ENCODE peak calls at places on chromosomes 3 and 15, in six cellular contexts. One of them, this sample, is unnamed.
A peak's percentile ranks its signal among the peaks of the same experiment; 100 is the strongest.

GRCh38 chr15:75606711-75607684 is 18.5 kb downstream of the SNUPN start:
- DNase-seq in putamen: peak; percentile 60
- DNase-seq in NCI-H187 treated with DMSO at 0.1 percent for 48 hours: no peak
- DNase-seq in left cardiac atrium: no peak
- DNase-seq in GM06990: no peak
- DNase-seq in amniotic epithelial cell: no peak
- DNase-seq in this sample: no peak

GRCh38 chr3:159766563-159767185 is 222.0 kb upstream of the IL12A start:
- DNase-seq in putamen: no peak
- DNase-seq in NCI-H187 treated with DMSO at 0.1 percent for 48 hours: no peak
- DNase-seq in left cardiac atrium: no peak
- DNase-seq in GM06990: no peak
- DNase-seq in amniotic epithelial cell: peak; percentile 29
- DNase-seq in this sample: no peak

GRCh38 chr3:12396475-12396874 is 87.8 kb upstream of the TSEN2 start:
- DNase-seq in putamen: no peak
- DNase-seq in NCI-H187 treated with DMSO at 0.1 percent for 48 hours: no peak
- DNase-seq in left cardiac atrium: no peak
- DNase-seq in GM06990: no peak
- DNase-seq in amniotic epithelial cell: no peak
- DNase-seq in this sample: no peak

GRCh38 chr3:118144919-118145318 is 889.7 kb downstream of the IGSF11 start:
- DNase-seq in putamen: no peak
- DNase-seq in NCI-H187 treated with DMSO at 0.1 percent for 48 hours: no peak
- DNase-seq in left cardiac atrium: no peak
- DNase-seq in GM06990: no peak
- DNase-seq in amniotic epithelial cell: no peak
- DNase-seq in this sample: no peak

GRCh38 chr3:110454066-110454465 is 617.5 kb upstream of the NECTIN3 start:
- DNase-seq in putamen: no peak
- DNase-seq in NCI-H187 treated with DMSO at 0.1 percent for 48 hours: no peak
- DNase-seq in left cardiac atrium: no peak
- DNase-seq in GM06990: no peak
- DNase-seq in amniotic epithelial cell: no peak
- DNase-seq in this sample: no peak

GRCh38 chr3:134754768-134755559 is 40.1 kb upstream of the EPHB1 start:
- DNase-seq in putamen: no peak
- DNase-seq in NCI-H187 treated with DMSO at 0.1 percent for 48 hours: no peak
- DNase-seq in left cardiac atrium: peak; percentile 26
- DNase-seq in GM06990: no peak
- DNase-seq in amniotic epithelial cell: peak; percentile 14
- DNase-seq in this sample: peak; percentile 24

GRCh38 chr15:76328962-76329361 is 7.6 kb upstream of the ISL2 start:
- DNase-seq in putamen: no peak
- DNase-seq in NCI-H187 treated with DMSO at 0.1 percent for 48 hours: no peak
- DNase-seq in left cardiac atrium: no peak
- DNase-seq in GM06990: no peak
- DNase-seq in amniotic epithelial cell: peak; percentile 34
- DNase-seq in this sample: peak; percentile 22

GRCh38 chr3:177212278-177212610 is 15.0 kb upstream of the TBL1XR1 start:
- DNase-seq in putamen: no peak
- DNase-seq in NCI-H187 treated with DMSO at 0.1 percent for 48 hours: no peak
- DNase-seq in left cardiac atrium: no peak
- DNase-seq in GM06990: no peak
- DNase-seq in amniotic epithelial cell: no peak
- DNase-seq in this sample: no peak

GRCh38 chr15:84872009-84872900 is 12.2 kb upstream of the SLC28A1 start:
- DNase-seq in putamen: no peak
- DNase-seq in NCI-H187 treated with DMSO at 0.1 percent for 48 hours: no peak
- DNase-seq in left cardiac atrium: no peak
- DNase-seq in GM06990: no peak
- DNase-seq in amniotic epithelial cell: peak; percentile 61
- DNase-seq in this sample: no peak

GRCh38 chr3:136929984-136930671 is 27.7 kb upstream of the IL20RB start:
- DNase-seq in putamen: peak; percentile 8
- DNase-seq in NCI-H187 treated with DMSO at 0.1 percent for 48 hours: no peak
- DNase-seq in left cardiac atrium: peak; percentile 67
- DNase-seq in GM06990: no peak
- DNase-seq in amniotic epithelial cell: peak; percentile 69
- DNase-seq in this sample: peak; percentile 72

This sample was measured in fibroblast of villous mesenchyme.